ENCODE peak calls at places on chromosomes 2 and 18, in six cellular contexts. E is H1, V is HepG2, Z is SK-N-SH, S is HCT116, Y is GM12878. H is an unnamed sample.

GRCh38 chr2:46922606-46923005 is 7.0 kb upstream of the MCFD2 start:
- DNase-seq in E (no peak), V (no peak), Z (no peak), S (no peak), Y (no peak), H (no peak)

GRCh38 chr2:12502759-12503158 is 214.0 kb upstream of the TRIB2 start:
- DNase-seq in E (no peak), V (no peak), Z (no peak), S (no peak), Y (no peak), H (no peak)

GRCh38 chr18:67525328-67526110 is 9.0 kb upstream of the DSEL start:
- DNase-seq in E (no peak), V (peak), Z (no peak), S (no peak), Y (no peak), H (peak)

GRCh38 chr2:120396519-120397361 is 50.8 kb downstream of the INHBB start:
- DNase-seq in E (no peak), V (no peak), Z (no peak), S (no peak), Y (no peak), H (peak)

GRCh38 chr2:2392332-2392731 is 61.3 kb upstream of the MYT1L start:
- DNase-seq in E (no peak), V (no peak), Z (no peak), S (no peak), Y (no peak), H (no peak)

GRCh38 chr2:6073260-6074141 is 381.3 kb downstream of the SOX11 start:
- DNase-seq in E (no peak), V (no peak), Z (peak), S (no peak), Y (no peak), H (no peak)

GRCh38 chr2:224359569-224359968 is 42.3 kb downstream of the FAM124B start:
- DNase-seq in E (no peak), V (peak), Z (peak), S (no peak), Y (no peak), H (peak)

GRCh38 chr2:168432565-168433186 is 23.4 kb upstream of the CERS6 start:
- DNase-seq in E (no peak), V (no peak), Z (no peak), S (no peak), Y (peak), H (no peak)

GRCh38 chr2:70261501-70261900 is 3.6 kb downstream of the PCYOX1 start:
- DNase-seq in E (no peak), V (no peak), Z (no peak), S (no peak), Y (no peak), H (no peak)

GRCh38 chr18:33201509-33201926 is 239.0 kb downstream of the CCDC178 start:
- DNase-seq in E (peak), V (peak), Z (peak), S (no peak), Y (no peak), H (no peak)

GRCh38 chr2:86622878-86623548 is 652 bp downstream of the RNF103 start:
- DNase-seq in E (no peak), V (no peak), Z (peak), S (no peak), Y (no peak), H (peak)

GRCh38 chr2:20448246-20449046 is 1.6 kb downstream of the RHOB start:
- DNase-seq in E (no peak), V (no peak), Z (no peak), S (no peak), Y (no peak), H (no peak)

GRCh38 chr2:70133521-70134348 is 46.5 kb downstream of the PCBP1 start:
- DNase-seq in E (no peak), V (no peak), Z (no peak), S (no peak), Y (no peak), H (no peak)

GRCh38 chr2:230054079-230054478 is 14.6 kb downstream of the SLC16A14 start:
- DNase-seq in E (no peak), V (no peak), Z (no peak), S (no peak), Y (no peak), H (no peak)

GRCh38 chr2:43136862-43137261 is 89.5 kb downstream of the ZFP36L2 start:
- DNase-seq in E (no peak), V (no peak), Z (peak), S (no peak), Y (no peak), H (no peak)

GRCh38 chr2:239148495-239149200 is 252.2 kb downstream of the HDAC4 start:
- DNase-seq in E (no peak), V (no peak), Z (no peak), S (no peak), Y (no peak), H (no peak)

GRCh38 chr2:16614314-16614860 is 51.2 kb downstream of the CYRIA start:
- DNase-seq in E (no peak), V (no peak), Z (no peak), S (no peak), Y (no peak), H (no peak)

GRCh38 chr2:74887445-74887951 is 53.6 kb downstream of the HK2 start:
- DNase-seq in E (no peak), V (no peak), Z (no peak), S (no peak), Y (no peak), H (no peak)

GRCh38 chr2:50720695-50721314 is 311.1 kb downstream of the NRXN1 start:
- DNase-seq in E (no peak), V (no peak), Z (no peak), S (no peak), Y (no peak), H (no peak)

GRCh38 chr18:46166261-46166970 is 62.2 kb downstream of the HAUS1 start:
- DNase-seq in E (no peak), V (no peak), Z (no peak), S (no peak), Y (no peak), H (no peak)

GRCh38 chr18:34283506-34283905 is 58.8 kb upstream of the NOL4 start:
- DNase-seq in E (no peak), V (no peak), Z (no peak), S (no peak), Y (no peak), H (no peak)

GRCh38 chr2:128624425-128624795 is 305.7 kb upstream of the HS6ST1 start:
- DNase-seq in E (no peak), V (no peak), Z (no peak), S (no peak), Y (no peak), H (no peak)

GRCh38 chr2:127278959-127279358 is 15.0 kb downstream of the ERCC3 start:
- DNase-seq in E (no peak), V (no peak), Z (no peak), S (no peak), Y (no peak), H (no peak)

DNA sequence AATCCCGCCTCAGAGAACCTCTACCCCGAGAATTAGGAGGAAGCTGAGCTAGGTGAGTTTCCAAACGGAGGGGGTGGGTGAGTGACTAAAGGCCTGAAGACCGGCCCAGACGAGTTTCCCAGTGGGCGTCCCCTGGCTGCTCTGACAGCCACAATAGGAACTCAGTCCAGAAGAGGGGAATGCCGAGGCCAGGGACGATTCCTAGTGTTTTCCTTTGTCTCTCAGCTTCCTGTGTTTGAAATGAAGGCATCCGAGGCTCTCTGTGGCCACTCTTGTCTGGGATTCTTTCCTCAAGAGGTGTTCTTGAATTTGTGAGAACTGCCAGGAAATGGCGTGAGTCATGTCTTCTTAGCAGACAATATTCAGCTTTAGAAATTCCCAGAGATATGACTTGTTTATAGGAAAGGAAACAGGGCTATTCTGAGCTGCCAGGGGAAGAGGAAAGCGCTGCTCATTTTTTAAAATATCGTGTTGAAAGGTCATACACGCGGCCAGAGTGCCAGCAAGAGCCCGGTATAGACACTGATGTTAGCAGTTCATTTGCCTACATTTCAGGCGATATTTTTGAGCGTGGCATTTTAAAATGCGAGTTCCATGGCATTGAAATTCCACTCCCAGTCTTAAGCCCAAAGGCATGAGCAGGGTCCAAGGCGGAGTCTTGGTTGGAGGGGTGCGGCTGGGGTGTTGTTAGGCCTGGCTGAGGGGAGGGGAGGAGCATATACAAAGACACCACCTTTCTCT is 169.1 kb upstream of the KLF7 start:
- DNase-seq in E (peak), V (no peak), Z (no peak), S (peak), Y (no peak), H (no peak)
- TF ChIP-seq JUND in E (peak), V (no peak), Z (peak), S (peak), Y (no peak), H (no peak)

GRCh38 chr2:113231064-113231463 is 47.7 kb downstream of the PAX8 start:
- DNase-seq in E (no peak), V (no peak), Z (no peak), S (no peak), Y (no peak), H (no peak)
- TF ChIP-seq JUND in E (no peak), V (no peak), Z (no peak), S (no peak), Y (no peak), H (no peak)

DNA sequence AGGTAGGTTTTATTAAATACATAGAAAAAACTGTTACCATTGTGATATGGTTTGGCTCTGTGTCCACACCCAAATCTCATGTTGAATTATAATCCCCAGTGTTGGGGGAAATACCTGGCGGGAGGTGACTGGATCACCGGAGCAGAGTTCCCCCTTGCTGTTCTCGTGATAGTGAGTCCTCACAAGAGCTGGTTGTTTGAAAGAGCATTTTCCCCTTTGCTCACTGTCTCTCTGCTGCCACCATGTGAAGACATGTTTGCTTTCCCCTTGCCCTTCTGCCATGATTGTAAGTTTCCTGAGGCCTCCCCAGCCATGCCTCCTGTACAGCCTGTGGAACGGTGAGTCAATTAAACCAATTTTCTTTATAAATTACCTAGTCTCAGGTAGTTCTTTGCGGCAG is 352.7 kb upstream of the SLC39A10 start:
- DNase-seq in E (peak), V (peak), Z (no peak), S (peak), Y (no peak), H (peak)
- TF ChIP-seq JUND in E (no peak), V (no peak), Z (no peak), S (no peak), Y (no peak), H (no peak)

GRCh38 chr2:136060401-136060940 is 57.5 kb downstream of the CXCR4 start:
- DNase-seq in E (no peak), V (no peak), Z (no peak), S (no peak), Y (no peak), H (no peak)
- TF ChIP-seq JUND in E (no peak), V (no peak), Z (no peak), S (no peak), Y (no peak), H (no peak)

DNA sequence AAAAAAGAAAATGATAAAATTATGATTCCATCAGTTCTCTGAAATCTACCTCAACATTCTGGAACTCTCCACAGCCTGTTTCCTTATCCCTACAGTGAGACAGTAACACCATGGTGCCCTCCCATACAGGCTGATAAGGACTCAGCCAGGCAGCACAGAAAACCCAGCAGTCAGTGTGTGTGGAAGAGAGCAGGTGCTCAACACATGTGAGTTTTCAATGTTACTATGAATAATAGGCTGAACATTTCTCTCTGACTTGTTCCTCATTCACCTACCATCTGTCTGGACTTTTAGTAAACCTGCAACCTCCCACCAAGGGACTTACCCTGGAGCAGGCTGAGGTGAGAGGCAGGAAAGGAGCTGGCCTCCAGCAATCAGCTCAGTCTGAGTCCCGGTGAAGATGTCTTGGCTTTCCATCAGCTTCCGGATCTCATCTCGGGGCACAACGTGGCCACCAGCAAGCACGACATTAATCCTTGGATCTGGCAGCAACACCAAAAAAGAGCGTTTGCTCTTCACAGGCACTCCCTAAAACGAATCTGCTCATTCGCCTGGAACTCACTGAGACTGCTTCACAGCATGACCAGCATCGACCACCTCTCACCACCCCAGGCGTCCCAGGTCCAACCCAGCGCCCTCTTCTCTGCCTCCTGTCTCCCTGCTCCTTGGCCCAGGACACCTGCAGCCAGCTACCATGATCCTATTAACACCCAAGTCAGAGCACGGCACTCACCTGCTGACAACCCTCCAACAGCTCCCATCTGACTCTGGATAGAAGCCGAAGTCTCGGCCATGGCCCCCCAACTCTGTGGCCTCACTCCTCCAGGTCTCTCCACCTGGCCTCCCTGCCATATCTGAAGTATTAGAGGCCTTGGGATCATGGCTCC is 16.5 kb downstream of the PASK start:
- DNase-seq in E (no peak), V (no peak), Z (no peak), S (no peak), Y (no peak), H (no peak)
- TF ChIP-seq JUND in E (no peak), V (no peak), Z (no peak), S (no peak), Y (no peak), H (no peak)

GRCh38 chr18:68564961-68565360 is 149.9 kb downstream of the TMX3 start:
- DNase-seq in E (no peak), V (no peak), Z (no peak), S (no peak), Y (no peak), H (no peak)
- TF ChIP-seq JUND in E (no peak), V (no peak), Z (no peak), S (no peak), Y (no peak), H (no peak)

DNA sequence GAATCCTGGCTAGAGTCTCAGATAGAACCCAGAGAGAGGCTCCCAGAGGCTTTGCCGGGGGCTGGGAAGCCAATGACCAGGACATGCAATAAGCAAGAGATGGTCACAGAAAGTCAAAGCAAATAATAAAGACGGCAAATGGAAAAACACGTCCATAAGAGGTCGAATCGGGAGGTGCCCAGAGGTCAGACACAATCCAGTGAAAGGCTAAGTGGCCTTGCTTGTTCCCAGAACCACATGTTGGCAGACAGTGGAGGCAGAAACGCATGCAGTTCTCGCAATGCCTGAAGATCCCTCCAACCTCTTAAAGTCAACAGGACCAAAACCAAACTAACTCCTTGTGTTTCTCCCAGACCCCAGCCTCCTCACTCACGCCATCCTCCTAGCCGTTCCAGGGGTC is 3.0 kb downstream of the CYB5A start:
- DNase-seq in E (no peak), V (peak), Z (no peak), S (no peak), Y (no peak), H (no peak)
- TF ChIP-seq JUND in E (no peak), V (no peak), Z (no peak), S (no peak), Y (no peak), H (no peak)

DNA sequence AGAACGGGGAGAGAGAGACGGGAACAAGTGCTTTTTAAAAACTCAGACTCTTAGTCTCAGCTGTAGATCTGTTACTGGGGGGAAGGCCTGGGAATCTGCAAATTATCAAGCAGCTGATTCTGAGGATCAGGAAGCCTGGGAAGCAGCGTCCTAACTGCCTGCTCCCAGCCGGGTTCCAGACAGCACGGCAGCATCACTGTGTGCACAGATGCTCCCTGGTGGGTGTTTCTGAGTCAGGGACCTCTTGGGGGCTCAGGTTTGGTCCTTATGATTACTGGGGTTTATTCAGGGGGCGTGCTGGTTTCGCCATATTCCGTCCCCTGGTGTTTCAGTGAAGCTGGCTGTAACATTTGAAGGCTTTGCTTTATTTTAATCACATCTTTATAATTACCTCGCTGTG is 16.2 kb downstream of the PCARE start:
- DNase-seq in E (no peak), V (no peak), Z (no peak), S (no peak), Y (no peak), H (no peak)
- TF ChIP-seq JUND in E (no peak), V (no peak), Z (no peak), S (no peak), Y (no peak), H (no peak)